ENCODE peak calls at places on chromosomes 13 and 19, in six cellular contexts. R is nucleus accumbens, B is stomach, U is heart right ventricle, K is tibial nerve, I is GM04504. D is an unnamed sample.

GRCh38 chr13:45925151-45925550 is 73.6 kb upstream of the SIAH3 start:
- DNase-seq in K (no peak), I (no peak), B (no peak), U (no peak), R (no peak), D (no peak)

GRCh38 chr13:24159921-24160324 is 597 bp upstream of the SPATA13 start:
- DNase-seq in I (no peak), K (no peak), R (no peak), B (no peak), U (no peak), D (no peak)

GRCh38 chr13:85286081-85286480 is 513.1 kb downstream of the SLITRK6 start:
- DNase-seq in K (no peak), I (no peak), B (no peak), R (no peak), U (no peak), D (no peak)

GRCh38 chr19:13033819-13034611 is 38.7 kb downstream of the NFIX start:
- DNase-seq in R (peak), U (peak), I (no peak), K (peak), B (peak), D (no peak)

GRCh38 chr13:26476111-26476743 is 81.3 kb upstream of the WASF3 start:
- DNase-seq in U (no peak), R (no peak), K (peak), B (no peak), I (no peak), D (no peak)

GRCh38 chr13:80707000-80707983 is 366.4 kb upstream of the SPRY2 start:
- DNase-seq in R (no peak), K (no peak), I (no peak), U (no peak), B (no peak), D (no peak)

GRCh38 chr19:41696402-41697197 is 8.5 kb upstream of the CEACAM7 start:
- DNase-seq in K (no peak), I (peak), U (no peak), R (no peak), B (peak), D (no peak)

GRCh38 chr19:46081928-46082727 is 41.3 kb upstream of the IGFL4 start:
- DNase-seq in R (no peak), I (peak), B (no peak), K (peak), U (no peak), D (no peak)

GRCh38 chr19:35045667-35046300 is 4.3 kb downstream of the HPN start:
- DNase-seq in K (no peak), I (peak), R (no peak), B (no peak), U (no peak), D (no peak)

GRCh38 chr19:1019980-1020867 is 699 bp downstream of the TMEM259 start:
- DNase-seq in R (no peak), K (no peak), I (no peak), B (no peak), U (peak), D (no peak)

GRCh38 chr13:48437381-48437780 is 24.5 kb upstream of the LPAR6 start:
- DNase-seq in R (peak), U (peak), B (peak), K (peak), I (no peak), D (peak)

GRCh38 chr13:79679334-79679733 is 198.4 kb downstream of the NDFIP2 start:
- DNase-seq in I (peak), U (peak), R (peak), B (peak), K (peak), D (peak)

GRCh38 chr19:49338023-49338677 is 2.9 kb downstream of the CD37 start:
- DNase-seq in R (no peak), U (no peak), I (no peak), K (no peak), B (no peak), D (no peak)

GRCh38 chr19:2229103-2230028 is 6.8 kb downstream of the PLEKHJ1 start:
- DNase-seq in R (no peak), B (peak), K (no peak), I (no peak), U (no peak), D (no peak)

D was measured in skeletal muscle cell.